ENCODE peak calls at places on chromosomes 13 and 19, in eight cellular contexts. One of them, this sample, is unnamed.

GRCh38 chr19:46610851-46611770 is 10.0 kb downstream of the CALM3 start:
- DNase-seq in colonic mucosa: no peak
- DNase-seq in brain microvascular endothelial cell: no peak
- DNase-seq in A549: no peak
- DNase-seq in Calu3: no peak
- DNase-seq in kidney epithelial cell: no peak
- DNase-seq in glutamatergic neuron: no peak
- DNase-seq in fibroblast of mammary gland: peak
- DNase-seq in this sample: no peak

GRCh38 chr13:68275758-68276157 is 1045.6 kb upstream of the PCDH9 start:
- DNase-seq in colonic mucosa: no peak
- DNase-seq in brain microvascular endothelial cell: no peak
- DNase-seq in A549: no peak
- DNase-seq in Calu3: no peak
- DNase-seq in kidney epithelial cell: no peak
- DNase-seq in glutamatergic neuron: no peak
- DNase-seq in fibroblast of mammary gland: no peak
- DNase-seq in this sample: no peak

GRCh38 chr13:107743983-107744382 is 471.4 kb downstream of the LIG4 start:
- DNase-seq in colonic mucosa: no peak
- DNase-seq in brain microvascular endothelial cell: no peak
- DNase-seq in A549: no peak
- DNase-seq in Calu3: no peak
- DNase-seq in kidney epithelial cell: no peak
- DNase-seq in glutamatergic neuron: no peak
- DNase-seq in fibroblast of mammary gland: peak
- DNase-seq in this sample: no peak

GRCh38 chr13:99856021-99856420 is 115.5 kb downstream of the ZIC5 start:
- DNase-seq in colonic mucosa: no peak
- DNase-seq in brain microvascular endothelial cell: no peak
- DNase-seq in A549: no peak
- DNase-seq in Calu3: no peak
- DNase-seq in kidney epithelial cell: no peak
- DNase-seq in glutamatergic neuron: no peak
- DNase-seq in fibroblast of mammary gland: no peak
- DNase-seq in this sample: no peak

GRCh38 chr13:83563499-83563898 is 318.8 kb downstream of the SLITRK1 start:
- DNase-seq in colonic mucosa: no peak
- DNase-seq in brain microvascular endothelial cell: no peak
- DNase-seq in A549: no peak
- DNase-seq in Calu3: no peak
- DNase-seq in kidney epithelial cell: no peak
- DNase-seq in glutamatergic neuron: no peak
- DNase-seq in fibroblast of mammary gland: no peak
- DNase-seq in this sample: no peak

GRCh38 chr13:40132249-40132648 is 476.8 kb downstream of the COG6 start:
- DNase-seq in colonic mucosa: no peak
- DNase-seq in brain microvascular endothelial cell: no peak
- DNase-seq in A549: no peak
- DNase-seq in Calu3: no peak
- DNase-seq in kidney epithelial cell: no peak
- DNase-seq in glutamatergic neuron: no peak
- DNase-seq in fibroblast of mammary gland: no peak
- DNase-seq in this sample: no peak

GRCh38 chr13:21735621-21736401 is 64.9 kb downstream of the FGF9 start:
- DNase-seq in colonic mucosa: no peak
- DNase-seq in brain microvascular endothelial cell: no peak
- DNase-seq in A549: no peak
- DNase-seq in Calu3: no peak
- DNase-seq in kidney epithelial cell: no peak
- DNase-seq in glutamatergic neuron: no peak
- DNase-seq in fibroblast of mammary gland: no peak
- DNase-seq in this sample: no peak

GRCh38 chr19:41928754-41929535 is 696 bp upstream of the ERFL start:
- DNase-seq in colonic mucosa: peak
- DNase-seq in brain microvascular endothelial cell: no peak
- DNase-seq in A549: peak
- DNase-seq in Calu3: no peak
- DNase-seq in kidney epithelial cell: no peak
- DNase-seq in glutamatergic neuron: no peak
- DNase-seq in fibroblast of mammary gland: no peak
- DNase-seq in this sample: no peak

GRCh38 chr19:7868671-7869452 is 5.3 kb downstream of the PRR36 start:
- DNase-seq in colonic mucosa: peak
- DNase-seq in brain microvascular endothelial cell: no peak
- DNase-seq in A549: peak
- DNase-seq in Calu3: peak
- DNase-seq in kidney epithelial cell: no peak
- DNase-seq in glutamatergic neuron: peak
- DNase-seq in fibroblast of mammary gland: peak
- DNase-seq in this sample: no peak

GRCh38 chr19:37218592-37218935 is 550 bp downstream of the ZNF383 start:
- DNase-seq in colonic mucosa: no peak
- DNase-seq in brain microvascular endothelial cell: peak
- DNase-seq in A549: no peak
- DNase-seq in Calu3: no peak
- DNase-seq in kidney epithelial cell: no peak
- DNase-seq in glutamatergic neuron: no peak
- DNase-seq in fibroblast of mammary gland: peak
- DNase-seq in this sample: peak

GRCh38 chr13:50016421-50016820 is 1.2 kb downstream of the KCNRG start:
- DNase-seq in colonic mucosa: no peak
- DNase-seq in brain microvascular endothelial cell: peak
- DNase-seq in A549: no peak
- DNase-seq in Calu3: no peak
- DNase-seq in kidney epithelial cell: no peak
- DNase-seq in glutamatergic neuron: no peak
- DNase-seq in fibroblast of mammary gland: peak
- DNase-seq in this sample: no peak

GRCh38 chr19:54388001-54388802 is 23.5 kb upstream of the LAIR1 start:
- DNase-seq in colonic mucosa: peak
- DNase-seq in brain microvascular endothelial cell: no peak
- DNase-seq in A549: no peak
- DNase-seq in Calu3: peak
- DNase-seq in kidney epithelial cell: no peak
- DNase-seq in glutamatergic neuron: no peak
- DNase-seq in fibroblast of mammary gland: no peak
- DNase-seq in this sample: no peak

GRCh38 chr13:24271611-24272451 is 37.5 kb upstream of the C1QTNF9 start:
- DNase-seq in colonic mucosa: peak
- DNase-seq in brain microvascular endothelial cell: peak
- DNase-seq in A549: no peak
- DNase-seq in Calu3: peak
- DNase-seq in kidney epithelial cell: no peak
- DNase-seq in glutamatergic neuron: no peak
- DNase-seq in fibroblast of mammary gland: peak
- DNase-seq in this sample: no peak

GRCh38 chr19:3132971-3133792 is 2.7 kb upstream of the GNA15 start:
- DNase-seq in colonic mucosa: no peak
- DNase-seq in brain microvascular endothelial cell: peak
- DNase-seq in A549: no peak
- DNase-seq in Calu3: no peak
- DNase-seq in kidney epithelial cell: peak
- DNase-seq in glutamatergic neuron: no peak
- DNase-seq in fibroblast of mammary gland: no peak
- DNase-seq in this sample: no peak

GRCh38 chr13:27915301-27916207 is 4.2 kb upstream of the PDX1 start:
- DNase-seq in colonic mucosa: no peak
- DNase-seq in brain microvascular endothelial cell: no peak
- DNase-seq in A549: no peak
- DNase-seq in Calu3: no peak
- DNase-seq in kidney epithelial cell: no peak
- DNase-seq in glutamatergic neuron: no peak
- DNase-seq in fibroblast of mammary gland: no peak
- DNase-seq in this sample: no peak

GRCh38 chr13:39119422-39119821 is 81.2 kb downstream of the NHLRC3 start:
- DNase-seq in colonic mucosa: no peak
- DNase-seq in brain microvascular endothelial cell: no peak
- DNase-seq in A549: no peak
- DNase-seq in Calu3: no peak
- DNase-seq in kidney epithelial cell: no peak
- DNase-seq in glutamatergic neuron: no peak
- DNase-seq in fibroblast of mammary gland: no peak
- DNase-seq in this sample: no peak

GRCh38 chr13:34207334-34207733 is 389.4 kb downstream of the RFC3 start:
- DNase-seq in colonic mucosa: no peak
- DNase-seq in brain microvascular endothelial cell: peak
- DNase-seq in A549: peak
- DNase-seq in Calu3: peak
- DNase-seq in kidney epithelial cell: no peak
- DNase-seq in glutamatergic neuron: no peak
- DNase-seq in fibroblast of mammary gland: peak
- DNase-seq in this sample: peak

GRCh38 chr19:11479470-11480080 is 1.3 kb downstream of the ELAVL3 start:
- DNase-seq in colonic mucosa: peak
- DNase-seq in brain microvascular endothelial cell: no peak
- DNase-seq in A549: no peak
- DNase-seq in Calu3: no peak
- DNase-seq in kidney epithelial cell: no peak
- DNase-seq in glutamatergic neuron: peak
- DNase-seq in fibroblast of mammary gland: peak
- DNase-seq in this sample: no peak

GRCh38 chr13:74290324-74290773 is 156.1 kb upstream of the KLF12 start:
- DNase-seq in colonic mucosa: no peak
- DNase-seq in brain microvascular endothelial cell: peak
- DNase-seq in A549: peak
- DNase-seq in Calu3: no peak
- DNase-seq in kidney epithelial cell: peak
- DNase-seq in glutamatergic neuron: no peak
- DNase-seq in fibroblast of mammary gland: peak
- DNase-seq in this sample: no peak

GRCh38 chr13:44915962-44916361 is 73.3 kb downstream of the NUFIP1 start:
- DNase-seq in colonic mucosa: peak
- DNase-seq in brain microvascular endothelial cell: no peak
- DNase-seq in A549: no peak
- DNase-seq in Calu3: no peak
- DNase-seq in kidney epithelial cell: no peak
- DNase-seq in glutamatergic neuron: no peak
- DNase-seq in fibroblast of mammary gland: no peak
- DNase-seq in this sample: no peak

GRCh38 chr13:44920013-44920412 is 69.3 kb downstream of the NUFIP1 start:
- DNase-seq in colonic mucosa: no peak
- DNase-seq in brain microvascular endothelial cell: no peak
- DNase-seq in A549: no peak
- DNase-seq in Calu3: no peak
- DNase-seq in kidney epithelial cell: no peak
- DNase-seq in glutamatergic neuron: no peak
- DNase-seq in fibroblast of mammary gland: no peak
- DNase-seq in this sample: no peak

GRCh38 chr13:44919103-44919804 is 70.0 kb downstream of the NUFIP1 start:
- DNase-seq in colonic mucosa: no peak
- DNase-seq in brain microvascular endothelial cell: no peak
- DNase-seq in A549: no peak
- DNase-seq in Calu3: no peak
- DNase-seq in kidney epithelial cell: no peak
- DNase-seq in glutamatergic neuron: no peak
- DNase-seq in fibroblast of mammary gland: no peak
- DNase-seq in this sample: no peak

GRCh38 chr13:44918323-44919102 is 70.8 kb downstream of the NUFIP1 start:
- DNase-seq in colonic mucosa: peak
- DNase-seq in brain microvascular endothelial cell: peak
- DNase-seq in A549: no peak
- DNase-seq in Calu3: peak
- DNase-seq in kidney epithelial cell: peak
- DNase-seq in glutamatergic neuron: peak
- DNase-seq in fibroblast of mammary gland: peak
- DNase-seq in this sample: peak

DNA sequence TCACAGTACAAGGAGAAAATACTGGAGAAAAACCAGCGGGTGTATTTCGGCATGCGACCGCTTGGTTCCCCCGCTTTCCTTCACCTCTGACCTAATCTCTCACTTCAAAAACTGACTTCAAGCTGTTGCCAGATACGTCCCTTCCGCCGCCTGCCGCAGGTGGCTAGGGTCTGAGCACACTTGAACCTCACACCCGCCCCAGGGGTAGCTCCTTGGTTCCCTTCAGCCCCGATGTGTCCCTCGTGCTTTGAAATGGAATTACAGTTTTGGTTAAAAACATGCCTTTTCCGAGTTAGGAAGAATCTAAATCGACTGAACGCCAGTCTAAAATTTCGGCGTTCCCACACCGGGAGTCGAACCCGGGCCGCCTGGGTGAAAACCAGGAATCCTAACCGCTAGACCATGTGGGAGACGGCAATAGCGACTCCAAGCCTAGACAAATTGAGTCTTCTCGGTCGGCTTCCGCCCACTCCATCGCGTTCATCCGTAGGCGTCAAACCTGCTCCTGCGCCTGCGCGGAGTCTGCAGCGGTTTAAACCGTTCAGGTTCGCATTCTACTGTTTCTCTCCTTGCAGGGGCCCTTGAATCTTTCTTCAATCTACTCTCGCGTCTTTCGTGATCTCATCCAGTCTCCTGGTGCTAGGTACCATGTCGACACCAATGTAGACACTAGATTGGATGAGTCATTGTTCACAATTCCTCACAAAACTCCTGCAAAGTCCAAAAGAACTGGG is 71.5 kb downstream of the NUFIP1 start:
- DNase-seq in colonic mucosa: peak
- DNase-seq in brain microvascular endothelial cell: peak
- DNase-seq in A549: peak
- DNase-seq in Calu3: peak
- DNase-seq in kidney epithelial cell: peak
- DNase-seq in glutamatergic neuron: peak
- DNase-seq in fibroblast of mammary gland: peak
- DNase-seq in this sample: peak
- TF ChIP-seq CTCF in colonic mucosa: peak
- TF ChIP-seq CTCF in brain microvascular endothelial cell: peak
- TF ChIP-seq CTCF in A549: no peak
- TF ChIP-seq CTCF in Calu3: peak
- TF ChIP-seq CTCF in kidney epithelial cell: peak
- TF ChIP-seq CTCF in glutamatergic neuron: peak
- TF ChIP-seq CTCF in fibroblast of mammary gland: peak
- TF ChIP-seq CTCF in this sample: peak

GRCh38 chr19:15463865-15464371 is 426 bp downstream of the RASAL3 start:
- DNase-seq in colonic mucosa: peak
- DNase-seq in brain microvascular endothelial cell: no peak
- DNase-seq in A549: no peak
- DNase-seq in Calu3: no peak
- DNase-seq in kidney epithelial cell: no peak
- DNase-seq in glutamatergic neuron: no peak
- DNase-seq in fibroblast of mammary gland: no peak
- DNase-seq in this sample: no peak
- TF ChIP-seq CTCF in colonic mucosa: no peak
- TF ChIP-seq CTCF in brain microvascular endothelial cell: no peak
- TF ChIP-seq CTCF in A549: no peak
- TF ChIP-seq CTCF in Calu3: no peak
- TF ChIP-seq CTCF in kidney epithelial cell: no peak
- TF ChIP-seq CTCF in glutamatergic neuron: no peak
- TF ChIP-seq CTCF in fibroblast of mammary gland: no peak
- TF ChIP-seq CTCF in this sample: no peak

GRCh38 chr13:78689011-78689410 is 30.1 kb upstream of the OBI1 start:
- DNase-seq in colonic mucosa: no peak
- DNase-seq in brain microvascular endothelial cell: no peak
- DNase-seq in A549: no peak
- DNase-seq in Calu3: no peak
- DNase-seq in kidney epithelial cell: no peak
- DNase-seq in glutamatergic neuron: no peak
- DNase-seq in fibroblast of mammary gland: no peak
- DNase-seq in this sample: no peak
- TF ChIP-seq CTCF in colonic mucosa: no peak
- TF ChIP-seq CTCF in brain microvascular endothelial cell: no peak
- TF ChIP-seq CTCF in A549: no peak
- TF ChIP-seq CTCF in Calu3: no peak
- TF ChIP-seq CTCF in kidney epithelial cell: peak
- TF ChIP-seq CTCF in glutamatergic neuron: no peak
- TF ChIP-seq CTCF in fibroblast of mammary gland: peak
- TF ChIP-seq CTCF in this sample: no peak

GRCh38 chr19:56689198-56689597 is 17.6 kb upstream of the ZNF835 start:
- DNase-seq in colonic mucosa: no peak
- DNase-seq in brain microvascular endothelial cell: no peak
- DNase-seq in A549: no peak
- DNase-seq in Calu3: no peak
- DNase-seq in kidney epithelial cell: no peak
- DNase-seq in glutamatergic neuron: no peak
- DNase-seq in fibroblast of mammary gland: no peak
- DNase-seq in this sample: no peak
- TF ChIP-seq CTCF in colonic mucosa: no peak
- TF ChIP-seq CTCF in brain microvascular endothelial cell: no peak
- TF ChIP-seq CTCF in A549: no peak
- TF ChIP-seq CTCF in Calu3: no peak
- TF ChIP-seq CTCF in kidney epithelial cell: no peak
- TF ChIP-seq CTCF in glutamatergic neuron: no peak
- TF ChIP-seq CTCF in fibroblast of mammary gland: no peak
- TF ChIP-seq CTCF in this sample: no peak

This sample was measured in HFF-Myc.